ENCODE peak calls at places on chromosomes 6 and 20, in ten cellular contexts. S is lower lobe of right lung, K is tibial nerve, D is left lung, A is breast epithelium, C is left ventricle myocardium inferior, T is LNCaP clone FGC, J is Panc1, I is choroid plexus epithelial cell, M is keratinocyte. B is an unnamed sample.
A peak's percentile ranks its signal among the peaks of the same experiment; 100 is the strongest.

GRCh38 chr6:29748391-29749352 is 25.4 kb downstream of the HLA-F start:
- DNase-seq in I (peak; percentile 69), T (peak; percentile 71), S (peak; percentile 93), K (peak; percentile 95), D (peak; percentile 95), M (peak; percentile 49), C (peak; percentile 94), J (no peak), A (peak; percentile 96), B (peak; percentile 29)

GRCh38 chr20:51440589-51440988 is 101.9 kb downstream of the NFATC2 start:
- DNase-seq in C (no peak), I (peak; percentile 56), T (no peak), J (no peak), S (no peak), A (no peak), K (no peak), D (no peak), M (no peak), B (no peak)

GRCh38 chr20:57662313-57663240 is 42.4 kb upstream of the ZBP1 start:
- DNase-seq in S (peak; percentile 43), I (no peak), C (peak; percentile 10), J (no peak), T (no peak), K (no peak), M (no peak), A (peak; percentile 15), D (no peak), B (no peak)

GRCh38 chr20:35055445-35056276 is 36.9 kb downstream of the TRPC4AP start:
- DNase-seq in A (no peak), C (no peak), K (no peak), T (no peak), J (no peak), I (no peak), S (no peak), M (no peak), D (no peak), B (peak; percentile 14)

GRCh38 chr6:159720708-159721107 is 6.6 kb upstream of the WTAP start:
- DNase-seq in S (no peak), D (no peak), C (no peak), A (no peak), J (no peak), M (no peak), T (peak; percentile 41), K (no peak), I (peak; percentile 56), B (no peak)

GRCh38 chr6:122778961-122779671 is 400 bp upstream of the FABP7 start:
- DNase-seq in C (no peak), K (no peak), S (no peak), M (no peak), J (no peak), D (no peak), I (no peak), T (no peak), A (no peak), B (no peak)

GRCh38 chr6:48476257-48476656 is 365.3 kb upstream of the PTCHD4 start:
- DNase-seq in J (no peak), M (no peak), D (no peak), T (peak; percentile 11), I (peak; percentile 76), A (no peak), C (no peak), S (no peak), K (no peak), B (no peak)

GRCh38 chr6:82569022-82569421 is 205.4 kb downstream of the TPBG start:
- DNase-seq in J (no peak), K (no peak), S (no peak), D (no peak), C (no peak), T (no peak), A (no peak), M (no peak), I (no peak), B (no peak)

GRCh38 chr6:119636060-119636459 is 286.5 kb upstream of the MAN1A1 start:
- DNase-seq in D (no peak), K (no peak), M (no peak), S (no peak), I (no peak), T (no peak), C (no peak), J (no peak), A (no peak), B (no peak)
- H3K4me3 ChIP-seq in D (no peak overlapping the region), K (no peak overlapping the region), M (no peak overlapping the region), S (no peak overlapping the region), I (no peak overlapping the region), T (no peak overlapping the region), C (no peak overlapping the region), J (no peak overlapping the region), A (no peak overlapping the region), B (no peak overlapping the region)

GRCh38 chr6:166785131-166785530 is 158.1 kb upstream of the RPS6KA2 start:
- DNase-seq in D (no peak), T (no peak), M (no peak), J (no peak), A (no peak), K (no peak), C (no peak), S (no peak), I (no peak), B (no peak)

GRCh38 chr6:166784691-166785090 is 157.6 kb upstream of the RPS6KA2 start:
- DNase-seq in A (no peak), D (no peak), T (no peak), C (no peak), J (no peak), I (no peak), K (no peak), M (no peak), S (no peak), B (no peak)

GRCh38 chr6:166781331-166781730 is 154.3 kb upstream of the RPS6KA2 start:
- DNase-seq in I (no peak), S (no peak), J (no peak), K (no peak), A (no peak), M (no peak), C (no peak), D (no peak), T (no peak), B (no peak)

GRCh38 chr6:166782541-166782940 is 155.5 kb upstream of the RPS6KA2 start:
- DNase-seq in J (no peak), K (no peak), T (no peak), I (no peak), D (no peak), S (no peak), C (no peak), A (no peak), M (no peak), B (no peak)

DNA sequence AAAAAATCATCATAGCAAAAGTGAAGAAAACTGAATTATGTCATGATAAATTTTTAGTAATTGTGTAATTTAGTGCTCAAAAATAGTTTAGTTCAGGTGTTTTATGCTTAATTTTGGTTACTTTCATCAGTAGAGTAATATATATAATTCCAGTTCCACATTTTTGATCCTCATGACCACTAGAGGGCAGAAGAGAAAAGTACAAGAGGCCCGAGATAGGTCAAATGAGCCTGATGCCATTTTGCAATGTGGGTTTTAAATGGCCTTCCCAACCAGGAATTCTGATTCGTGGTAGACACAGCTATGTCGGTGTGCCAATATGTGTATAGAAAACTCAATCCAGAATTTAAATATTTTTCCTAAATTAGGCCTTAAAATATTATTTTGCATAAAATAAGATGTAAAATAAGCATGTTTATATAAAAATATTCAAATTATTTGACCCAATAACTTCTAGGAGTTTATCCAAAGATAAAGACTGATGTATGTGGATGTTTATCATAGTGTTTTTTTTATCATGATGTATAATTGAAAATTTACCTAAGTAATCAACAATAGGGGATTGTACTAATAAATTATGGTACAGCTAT is 159.7 kb upstream of the RPS6KA2 start:
- DNase-seq in C (no peak), D (no peak), T (peak; percentile 46), A (no peak), K (no peak), S (no peak), M (peak; percentile 7), I (peak; percentile 82), J (peak; percentile 38), B (peak; percentile 31)
- TF ChIP-seq CTCF in C (peak; percentile 83), D (peak; percentile 64), T (peak; percentile 56), A (peak; percentile 75), K (peak; percentile 72), S (peak; percentile 75), M (peak; percentile 31), I (peak; percentile 77), J (peak; percentile 83), B (peak; percentile 67)

DNA sequence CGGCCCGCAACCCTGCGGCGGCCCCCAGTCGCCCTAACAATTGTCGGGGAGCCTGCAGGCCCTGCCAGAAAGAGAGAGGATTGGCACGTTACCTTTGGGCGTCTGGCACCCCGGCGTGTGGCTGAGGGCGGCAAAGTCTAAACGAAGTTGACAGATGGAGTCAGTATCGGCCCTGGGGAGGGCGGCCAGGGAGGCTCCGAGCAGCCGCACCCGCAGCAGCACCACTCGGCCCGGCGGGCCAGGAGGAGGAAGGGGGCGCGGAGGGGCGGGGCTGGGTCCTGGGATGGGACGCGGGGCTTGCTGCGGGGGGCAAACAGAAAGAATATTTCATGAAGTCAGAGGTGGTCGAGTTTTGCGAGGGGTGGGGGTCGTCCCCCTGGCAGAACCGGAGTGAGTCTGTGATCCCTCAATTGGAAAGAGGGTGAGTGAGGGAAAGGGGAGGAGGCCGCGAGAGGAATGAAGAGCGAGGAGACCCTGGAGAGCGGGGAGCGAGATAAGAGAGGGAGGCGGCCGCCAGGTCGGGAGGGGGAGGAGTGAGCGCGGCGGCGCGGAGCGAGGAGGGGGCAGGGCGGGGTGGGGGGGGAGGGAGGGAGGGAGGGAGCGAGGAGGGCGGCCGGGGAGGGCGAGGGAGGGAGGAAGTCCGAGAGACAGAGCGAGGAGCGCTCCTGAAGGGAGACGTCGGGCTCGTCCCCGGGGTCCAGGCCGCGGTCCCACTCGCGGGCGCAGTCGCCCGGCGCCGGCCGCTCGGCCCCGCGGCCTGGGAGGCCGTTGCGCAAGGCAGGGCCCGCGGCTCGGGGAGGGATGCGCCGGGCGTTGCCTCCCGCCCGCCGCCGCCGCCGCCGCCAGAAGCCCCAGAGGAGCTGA is at the start of gene FOXF2:
- DNase-seq in C (no peak), I (no peak), T (no peak), S (no peak), D (no peak), J (no peak), M (no peak), A (no peak), K (no peak), B (no peak)
- H3K4me3 ChIP-seq in C (peak within 1 kb of the TSS; percentile 63), I (peak within 1 kb of the TSS; percentile 71), T (no peak within 1 kb of the TSS), S (peak within 1 kb of the TSS; percentile 55), D (peak within 1 kb of the TSS; percentile 41), J (peak within 1 kb of the TSS; percentile 52), M (peak within 1 kb of the TSS; percentile 28), A (peak within 1 kb of the TSS; percentile 48), K (peak within 1 kb of the TSS; percentile 32), B (peak within 1 kb of the TSS; percentile 70)

GRCh38 chr6:107180114-107180513 is 64.8 kb upstream of the BEND3 start:
- DNase-seq in D (no peak), S (no peak), I (no peak), K (no peak), T (no peak), A (no peak), M (no peak), J (no peak), C (no peak), B (no peak)

GRCh38 chr6:107186047-107186446 is 70.7 kb upstream of the BEND3 start:
- DNase-seq in T (no peak), A (no peak), I (no peak), M (no peak), K (no peak), C (no peak), D (no peak), S (no peak), J (no peak), B (no peak)

GRCh38 chr6:107187630-107188029 is 72.3 kb upstream of the BEND3 start:
- DNase-seq in I (no peak), M (no peak), K (no peak), A (no peak), T (no peak), D (no peak), S (no peak), J (no peak), C (no peak), B (no peak)

DNA sequence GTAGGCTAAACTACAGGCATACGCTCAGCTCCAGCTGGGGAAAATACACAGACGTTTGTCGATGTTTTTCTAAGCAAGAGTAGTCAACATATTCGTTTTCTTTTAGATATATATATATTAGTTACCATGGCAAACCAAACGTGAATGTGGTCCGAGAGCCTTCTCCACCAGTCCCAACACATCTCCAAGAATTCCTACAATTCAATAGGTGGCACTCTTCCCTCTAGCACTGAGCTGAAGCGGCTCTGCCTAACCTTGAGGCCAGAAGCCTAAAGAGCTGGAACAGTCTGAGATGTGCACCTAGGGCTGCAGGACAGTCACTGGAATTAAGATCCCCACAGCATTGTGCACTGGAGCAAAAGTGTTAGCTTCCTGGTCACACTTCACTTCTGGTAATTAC is 70.3 kb upstream of the BEND3 start:
- DNase-seq in I (peak; percentile 64), S (no peak), A (no peak), J (no peak), D (no peak), C (no peak), M (no peak), T (peak; percentile 59), K (no peak), B (no peak)
- TF ChIP-seq CTCF in I (peak; percentile 60), S (no peak), A (no peak), J (peak; percentile 71), D (no peak), C (peak; percentile 39), M (peak; percentile 60), T (peak; percentile 83), K (no peak), B (peak; percentile 30)